ENCODE peak calls at places on chromosome 19, in four cellular contexts. G is PC-9, U is colonic mucosa, D is tibial artery. X is an unnamed sample. For H3K4me1 and H3K9me3, the result is how much of the 10 kb centered on the place peaks cover.

GRCh38 chr19:46283771-46284170 is 13.1 kb upstream of the HIF3A start:
- DNase-seq in G (no peak), U (no peak), D (no peak), X (no peak)

GRCh38 chr19:5637971-5638370 is 15.1 kb downstream of the SAFB start:
- DNase-seq in G (no peak), U (no peak), D (no peak), X (no peak)

GRCh38 chr19:19213822-19214558 is 2.2 kb downstream of the NCAN start:
- DNase-seq in G (no peak), U (no peak), D (no peak), X (no peak)

GRCh38 chr19:58434217-58434616 is 5.7 kb downstream of the ZNF132 start:
- DNase-seq in G (no peak), U (no peak), D (no peak), X (no peak)

GRCh38 chr19:2983351-2984195 is 6.2 kb downstream of the TLE6 start:
- DNase-seq in G (peak), U (peak), D (peak), X (no peak)

GRCh38 chr19:16366433-16367268 is 42.0 kb downstream of the KLF2 start:
- DNase-seq in G (no peak), U (no peak), D (no peak), X (no peak)

GRCh38 chr19:57566396-57567256 is 7.0 kb upstream of the ZNF550 start:
- DNase-seq in G (no peak), U (no peak), D (no peak), X (no peak)

GRCh38 chr19:44848805-44849457 is 2.8 kb downstream of the NECTIN2 start:
- DNase-seq in G (no peak), U (no peak), D (no peak), X (no peak)

GRCh38 chr19:18060472-18060871 is 26.3 kb downstream of the IL12RB1 start:
- DNase-seq in G (no peak), U (no peak), D (no peak), X (no peak)

GRCh38 chr19:48970923-48971395 is 5.8 kb downstream of the FTL start:
- DNase-seq in G (peak), U (peak), D (peak), X (peak)

GRCh38 chr19:56597696-56598095 is 2.6 kb downstream of the ZNF71 start:
- DNase-seq in G (no peak), U (no peak), D (no peak), X (no peak)

GRCh38 chr19:7355151-7355845 is 6.6 kb downstream of the ARHGEF18 start:
- DNase-seq in G (no peak), U (no peak), D (no peak), X (no peak)

GRCh38 chr19:48290341-48290922 is 20.6 kb downstream of the ZNF114 start:
- DNase-seq in G (peak), U (no peak), D (no peak), X (no peak)

GRCh38 chr19:2413159-2413558 is 14.2 kb downstream of the TIMM13 start:
- DNase-seq in G (no peak), U (no peak), D (no peak), X (no peak)

GRCh38 chr19:15683411-15683810 is 10.5 kb downstream of the CYP4F12 start:
- DNase-seq in G (no peak), U (no peak), D (no peak), X (no peak)

GRCh38 chr19:54209058-54209747 is 8.5 kb downstream of the RPS9 start:
- DNase-seq in G (peak), U (no peak), D (no peak), X (no peak)

GRCh38 chr19:15138427-15138826 is 31.2 kb downstream of the SYDE1 start:
- DNase-seq in G (no peak), U (no peak), D (no peak), X (no peak)

GRCh38 chr19:7900401-7900870 is 3.2 kb upstream of the MAP2K7 start:
- DNase-seq in G (no peak), U (no peak), D (no peak), X (no peak)

GRCh38 chr19:33778089-33778791 is 18.4 kb upstream of the KCTD15 start:
- DNase-seq in G (peak), U (peak), D (peak), X (peak)

GRCh38 chr19:11208526-11209471 is 11.5 kb upstream of the KANK2 start:
- DNase-seq in G (no peak), U (no peak), D (no peak), X (no peak)

GRCh38 chr19:47509973-47510372 is 4.9 kb downstream of the NAPA start:
- DNase-seq in G (no peak), U (no peak), D (peak), X (no peak)

GRCh38 chr19:41705393-41706174 is 2.8 kb upstream of the CEACAM5 start:
- DNase-seq in G (peak), U (peak), D (no peak), X (no peak)

GRCh38 chr19:2032296-2032941 is 16.9 kb upstream of the BTBD2 start:
- DNase-seq in G (peak), U (peak), D (peak), X (no peak)

GRCh38 chr19:2630352-2631001 is 72.0 kb downstream of the GNG7 start:
- DNase-seq in G (no peak), U (no peak), D (no peak), X (no peak)

GRCh38 chr19:45954132-45954531 is 19.5 kb downstream of the NOVA2 start:
- DNase-seq in G (no peak), U (no peak), D (no peak), X (no peak)

GRCh38 chr19:11024259-11024658 is 63.4 kb downstream of the SMARCA4 start:
- DNase-seq in G (no peak), U (no peak), D (no peak), X (no peak)

GRCh38 chr19:13932911-13933393 is 5.3 kb downstream of the PODNL1 start:
- DNase-seq in G (no peak), U (no peak), D (no peak), X (no peak)

GRCh38 chr19:2455481-2456300 is 1.1 kb downstream of the LMNB2 start:
- DNase-seq in G (no peak), U (peak), D (no peak), X (peak)

GRCh38 chr19:46732966-46733692 is 12.7 kb upstream of the FKRP start:
- DNase-seq in G (peak), U (no peak), D (peak), X (no peak)

GRCh38 chr19:46015961-46016425 is 6.9 kb downstream of the PGLYRP1 start:
- DNase-seq in G (no peak), U (no peak), D (no peak), X (peak)

DNA sequence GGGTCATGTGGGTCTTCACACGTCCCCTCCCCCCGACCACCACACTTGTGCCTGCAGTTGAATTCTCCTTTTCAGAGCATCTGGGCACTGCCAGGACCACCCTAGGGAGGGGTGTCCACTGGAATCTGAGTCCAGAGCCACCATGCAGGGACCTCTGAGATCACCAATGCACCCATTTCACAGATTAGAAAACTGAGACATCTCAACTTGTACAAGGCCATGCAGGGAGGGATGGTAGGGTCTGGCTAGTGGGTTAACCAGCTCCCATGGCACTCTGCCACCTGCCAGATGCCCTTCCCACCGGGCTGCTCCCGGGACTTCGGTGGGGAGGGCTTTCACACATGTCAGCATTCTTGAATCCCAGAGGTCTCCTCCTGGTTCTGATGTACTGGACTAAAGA is 44.3 kb upstream of the C19orf12 start:
- DNase-seq in G (no peak), U (no peak), D (no peak), X (no peak)
- H3K27ac ChIP-seq in G (no peak), U (no peak), D (no peak), X (no peak)

GRCh38 chr19:4582112-4582553 is 22.6 kb upstream of the SEMA6B start:
- DNase-seq in G (no peak), U (no peak), D (no peak), X (no peak)

GRCh38 chr19:4580021-4580901 is 20.8 kb upstream of the SEMA6B start:
- DNase-seq in G (no peak), U (no peak), D (no peak), X (no peak)

GRCh38 chr19:4581381-4582111 is 22.1 kb upstream of the SEMA6B start:
- DNase-seq in G (no peak), U (no peak), D (no peak), X (no peak)

GRCh38 chr19:4579389-4579788 is 19.9 kb upstream of the SEMA6B start:
- DNase-seq in G (no peak), U (no peak), D (no peak), X (no peak)

DNA sequence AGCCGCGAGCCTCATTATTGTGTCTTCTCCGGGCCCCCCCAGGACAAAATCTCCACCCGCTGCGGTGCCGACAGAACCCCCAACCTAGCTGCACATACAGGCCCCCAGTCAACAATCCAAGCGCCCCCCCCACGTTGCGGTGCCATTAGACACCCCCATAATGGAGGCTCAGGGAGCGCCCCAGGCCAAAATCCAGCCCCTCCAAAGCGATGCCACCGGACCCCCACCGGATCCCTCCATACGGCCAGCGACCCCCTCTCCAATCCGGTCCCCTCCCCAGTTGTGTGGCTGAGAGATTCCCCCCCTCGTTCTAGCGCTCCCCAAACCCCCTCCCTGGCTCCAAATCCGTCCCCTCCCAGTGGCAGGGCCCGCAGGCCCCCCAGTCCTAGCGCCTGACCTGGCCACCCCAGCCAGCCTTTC is 21.5 kb upstream of the SEMA6B start:
- DNase-seq in G (no peak), U (no peak), D (no peak), X (no peak)
- H3K4me1 ChIP-seq in G (under half), U (under half), D (under half), X (under half)

GRCh38 chr19:30679789-30680188 is 307.6 kb downstream of the ZNF536 start:
- DNase-seq in G (no peak), U (no peak), D (no peak), X (no peak)

GRCh38 chr19:30678168-30678567 is 306.0 kb downstream of the ZNF536 start:
- DNase-seq in G (no peak), U (no peak), D (no peak), X (no peak)

GRCh38 chr19:30677702-30678101 is 305.5 kb downstream of the ZNF536 start:
- DNase-seq in G (no peak), U (no peak), D (no peak), X (no peak)

GRCh38 chr19:30681162-30681996 is 309.2 kb downstream of the ZNF536 start:
- DNase-seq in G (no peak), U (no peak), D (no peak), X (no peak)

DNA sequence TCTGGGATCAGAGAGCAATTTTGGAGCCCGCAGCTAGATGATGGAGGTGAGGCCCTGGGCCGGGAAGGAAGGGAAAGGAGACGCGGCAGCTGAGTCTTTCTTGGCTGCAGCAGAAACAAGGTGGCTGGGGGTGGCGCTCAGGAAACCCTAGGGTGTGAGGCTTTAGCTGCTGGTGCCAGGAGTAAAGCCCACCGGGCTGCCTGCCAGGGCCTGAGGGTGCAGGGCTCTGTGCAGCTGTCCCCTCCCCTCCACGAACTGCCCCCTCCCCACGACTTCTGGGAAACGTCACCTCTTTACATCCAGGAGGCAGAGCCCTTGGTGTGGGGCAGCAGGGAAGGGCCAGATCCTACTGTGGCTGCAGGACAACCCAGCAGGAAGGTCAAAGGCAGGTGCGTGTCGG is 307.1 kb downstream of the ZNF536 start:
- DNase-seq in G (no peak), U (no peak), D (no peak), X (no peak)
- H3K9me3 ChIP-seq in G (under half), U (under half), D (under half), X (under half)

DNA sequence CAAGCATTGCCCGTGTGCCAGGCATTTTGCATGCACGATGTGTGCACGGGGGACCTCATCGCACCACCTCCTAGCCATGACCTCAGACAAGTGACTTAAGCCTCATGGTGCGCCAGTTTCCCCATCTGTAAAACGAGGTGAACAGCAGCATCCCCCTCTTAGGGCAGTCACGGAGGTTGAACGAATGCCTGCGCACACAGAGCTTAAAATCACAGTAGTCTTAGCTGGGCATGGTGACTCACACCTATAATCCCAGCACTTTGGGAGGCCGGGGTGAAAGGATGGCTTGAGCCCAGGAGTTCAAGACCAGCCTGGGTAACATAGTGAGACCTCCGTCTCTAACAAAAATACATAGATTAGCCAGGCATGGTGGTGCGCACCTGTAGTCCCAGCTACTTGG is 48.6 kb downstream of the PIN1 start:
- DNase-seq in G (no peak), U (no peak), D (no peak), X (no peak)
- H3K27ac ChIP-seq in G (no peak), U (no peak), D (no peak), X (no peak)

GRCh38 chr19:40419066-40419612 is 6.0 kb upstream of the PRX start:
- DNase-seq in G (no peak), U (no peak), D (no peak), X (no peak)
- H3K4me1 ChIP-seq in G (under half), U (under half), D (under half), X (under half)

GRCh38 chr19:52115526-52116053 is 20.0 kb upstream of the ZNF841 start:
- DNase-seq in G (no peak), U (no peak), D (no peak), X (no peak)

GRCh38 chr19:52114691-52115090 is 19.1 kb upstream of the ZNF841 start:
- DNase-seq in G (no peak), U (no peak), D (no peak), X (no peak)

GRCh38 chr19:52112624-52113023 is 17.1 kb upstream of the ZNF841 start:
- DNase-seq in G (no peak), U (no peak), D (no peak), X (no peak)

GRCh38 chr19:52110780-52111179 is 15.2 kb upstream of the ZNF841 start:
- DNase-seq in G (no peak), U (no peak), D (no peak), X (no peak)
- H3K9me3 ChIP-seq in G (half or more), U (under half), D (under half), X (half or more)

X was measured in CD8-positive, alpha-beta memory T cell.